ENCODE peak calls at places on chromosome 4, in nine cellular contexts. L, J, H, V, F, B, I, Y and R are unnamed samples.
A peak's percentile ranks its signal among the peaks of the same experiment; 100 is the strongest.

GRCh38 chr4:184845367-184846011 is 19.7 kb upstream of the ACSL1 start:
- DNase-seq in J (peak; percentile 44), B (no peak), L (no peak), V (no peak), I (no peak), Y (no peak), F (no peak), H (no peak), R (no peak)

GRCh38 chr4:175651701-175652100 is 160.4 kb downstream of the GPM6A start:
- DNase-seq in F (no peak), Y (no peak), L (no peak), V (no peak), H (no peak), I (no peak), B (no peak), J (no peak), R (no peak)

GRCh38 chr4:7434766-7435150 is at the start of gene PSAPL1:
- DNase-seq in H (no peak), L (no peak), Y (peak; percentile 43), B (no peak), J (peak; percentile 71), V (no peak), F (no peak), I (no peak), R (no peak)

GRCh38 chr4:29467044-29467717 is 1253.0 kb upstream of the PCDH7 start:
- DNase-seq in Y (no peak), I (no peak), V (no peak), H (no peak), L (no peak), F (no peak), J (peak; percentile 16), B (no peak), R (no peak)

GRCh38 chr4:127143460-127144190 is 489.1 kb upstream of the INTU start:
- DNase-seq in B (no peak), H (no peak), F (no peak), I (no peak), Y (no peak), V (no peak), L (no peak), J (no peak), R (no peak)

GRCh38 chr4:61442936-61443335 is 242.8 kb downstream of the ADGRL3 start:
- DNase-seq in I (no peak), H (no peak), B (no peak), V (no peak), L (no peak), Y (no peak), F (no peak), J (no peak), R (no peak)

GRCh38 chr4:1907848-1908525 is 36.8 kb downstream of the NSD2 start:
- DNase-seq in B (no peak), H (no peak), J (no peak), I (no peak), V (no peak), F (no peak), L (no peak), Y (no peak), R (no peak)

GRCh38 chr4:112647785-112648184 is 10.8 kb downstream of the LARP7 start:
- DNase-seq in I (no peak), L (no peak), H (no peak), F (no peak), Y (no peak), B (no peak), V (no peak), J (no peak), R (no peak)

GRCh38 chr4:40992472-40993298 is 221.7 kb downstream of the APBB2 start:
- DNase-seq in V (no peak), F (no peak), J (peak; percentile 87), H (no peak), L (no peak), B (no peak), Y (no peak), I (peak; percentile 33), R (no peak)

GRCh38 chr4:174559894-174560293 is 37.6 kb upstream of the HPGD start:
- DNase-seq in H (no peak), I (no peak), Y (no peak), J (no peak), V (no peak), L (no peak), F (no peak), B (no peak), R (no peak)

GRCh38 chr4:122542411-122543236 is 78.2 kb downstream of the IL21 start:
- DNase-seq in J (peak; percentile 60), F (no peak), I (no peak), V (no peak), B (no peak), L (no peak), Y (no peak), H (no peak), R (no peak)

GRCh38 chr4:125225806-125226205 is 88.9 kb upstream of the FAT4 start:
- DNase-seq in I (no peak), H (no peak), Y (no peak), L (no peak), F (no peak), V (no peak), B (no peak), J (no peak), R (no peak)